ENCODE peak calls at places on chromosomes 2 and 18, in seven cellular contexts. C is neural progenitor cell; I is transverse colon; N is stimulated activated CD4-positive, alpha-beta T cell treated with anti-CD3 and anti-CD28 coated beads, Interleukin-4, amount 100 ng/mL, for 24 hours; T is stomach; Y is AG10803; E is fibroblast of lung. O is an unnamed sample.

GRCh38 chr18:21481739-21482138 is 118.8 kb downstream of the ESCO1 start:
- DNase-seq in Y (no peak), N (no peak), E (no peak), C (no peak), T (no peak), I (no peak), O (no peak)

GRCh38 chr2:56009758-56010534 is 86.4 kb upstream of the EFEMP1 start:
- DNase-seq in E (peak; percentile 49), N (no peak), Y (peak; percentile 60), C (peak; percentile 23), T (no peak), I (no peak), O (no peak)

GRCh38 chr2:24313744-24314632 is 46.3 kb downstream of the ITSN2 start:
- DNase-seq in C (no peak), I (no peak), E (peak; percentile 59), N (no peak), Y (peak; percentile 36), T (no peak), O (no peak)

GRCh38 chr2:216119144-216119543 is 10.0 kb downstream of the XRCC5 start:
- DNase-seq in N (no peak), Y (no peak), I (no peak), T (no peak), E (no peak), C (peak; percentile 83), O (no peak)

GRCh38 chr2:20449501-20450200 is 2.8 kb downstream of the RHOB start:
- DNase-seq in C (no peak), Y (no peak), E (peak; percentile 30), I (no peak), T (peak; percentile 45), N (no peak), O (peak; percentile 20)

GRCh38 chr2:229835601-229836283 is 86.1 kb downstream of the TRIP12 start:
- DNase-seq in C (no peak), E (peak; percentile 36), N (no peak), I (no peak), T (no peak), Y (peak; percentile 23), O (no peak)

GRCh38 chr18:7598167-7599062 is 31.3 kb downstream of the PTPRM start:
- DNase-seq in E (peak; percentile 69), Y (peak; percentile 67), T (no peak), I (no peak), C (no peak), N (no peak), O (no peak)

GRCh38 chr2:186349508-186349907 is 136.6 kb upstream of the ZC3H15 start:
- DNase-seq in Y (peak; percentile 65), T (no peak), I (no peak), C (no peak), N (no peak), E (peak; percentile 91), O (no peak)

GRCh38 chr2:160109939-160110673 is 47.7 kb upstream of the PLA2R1 start:
- DNase-seq in N (peak; percentile 68), Y (peak; percentile 81), T (peak; percentile 57), C (peak; percentile 85), E (peak; percentile 67), I (peak; percentile 64), O (peak; percentile 82)

GRCh38 chr2:222102746-222103349 is 195.9 kb downstream of the PAX3 start:
- DNase-seq in I (no peak), T (no peak), E (peak; percentile 79), Y (no peak), N (no peak), C (peak; percentile 10), O (no peak)

GRCh38 chr18:29496276-29496675 is 1319.3 kb upstream of the CDH2 start:
- DNase-seq in I (no peak), T (no peak), E (no peak), Y (peak; percentile 15), C (no peak), N (no peak), O (no peak)

GRCh38 chr2:241496904-241497877 is 11.2 kb downstream of the STK25 start:
- DNase-seq in T (peak; percentile 62), N (no peak), I (peak; percentile 81), Y (no peak), C (no peak), E (no peak), O (no peak)

GRCh38 chr2:162965151-162965550 is 126.6 kb upstream of the KCNH7 start:
- DNase-seq in E (no peak), I (no peak), Y (no peak), C (no peak), T (no peak), N (no peak), O (no peak)

GRCh38 chr2:222305510-222306392 is 7.0 kb upstream of the PAX3 start:
- DNase-seq in N (no peak), E (peak; percentile 33), T (no peak), C (peak; percentile 84), I (no peak), Y (no peak), O (peak; percentile 82)

GRCh38 chr2:88738271-88738670 is 46.8 kb downstream of the RPIA start:
- DNase-seq in I (no peak), C (no peak), T (no peak), Y (peak; percentile 51), E (peak; percentile 82), N (no peak), O (no peak)

GRCh38 chr2:121505005-121505404 is 25.7 kb upstream of the RNU4ATAC start:
- DNase-seq in N (no peak), T (no peak), I (no peak), E (peak; percentile 99), Y (peak; percentile 95), C (no peak), O (no peak)

GRCh38 chr18:37282386-37283037 is 283.1 kb downstream of the CELF4 start:
- DNase-seq in N (no peak), E (no peak), T (no peak), Y (no peak), I (no peak), C (peak; percentile 49), O (no peak)

GRCh38 chr2:98808546-98808945 is 77.6 kb upstream of the MGAT4A start:
- DNase-seq in C (no peak), N (no peak), Y (no peak), T (no peak), E (no peak), I (no peak), O (no peak)

GRCh38 chr2:4502230-4502843 is 799.0 kb downstream of the DCDC2C start:
- DNase-seq in T (no peak), Y (no peak), E (no peak), I (no peak), C (no peak), N (no peak), O (no peak)

GRCh38 chr2:120499784-120500495 is 154.0 kb downstream of the INHBB start:
- DNase-seq in Y (no peak), N (no peak), E (no peak), C (no peak), I (no peak), T (no peak), O (peak; percentile 42)

GRCh38 chr2:37919631-37920032 is 5.5 kb upstream of the RMDN2 start:
- DNase-seq in Y (no peak), I (no peak), E (peak; percentile 29), N (no peak), T (no peak), C (no peak), O (no peak)

GRCh38 chr2:230164139-230164538 is 55.6 kb downstream of the SP110 start:
- DNase-seq in T (no peak), I (no peak), C (no peak), N (no peak), E (no peak), Y (no peak), O (no peak)

GRCh38 chr2:1581965-1582625 is 162.2 kb downstream of the PXDN start:
- DNase-seq in I (no peak), C (peak; percentile 26), Y (peak; percentile 54), E (no peak), N (no peak), T (no peak), O (peak; percentile 2)

GRCh38 chr2:9463698-9464034 is 10.7 kb upstream of the IAH1 start:
- DNase-seq in N (no peak), Y (no peak), I (no peak), E (peak; percentile 65), T (no peak), C (no peak), O (no peak)